ENCODE peak calls at places on chromosomes 16 and 17, in ten cellular contexts. One of them, this sample, is unnamed.
A peak's percentile ranks its signal among the peaks of the same experiment; 100 is the strongest.

GRCh38 chr17:82930043-82930923 is 90.5 kb upstream of the ZNF750 start:
- DNase-seq in body of pancreas: no peak
- DNase-seq in ovary: peak; percentile 19
- DNase-seq in adrenal gland: no peak
- DNase-seq in neural crest cell: no peak
- DNase-seq in MCF 10A: no peak
- DNase-seq in fibroblast of pulmonary artery: no peak
- DNase-seq in CD8-positive, alpha-beta T cell: no peak
- DNase-seq in RWPE1: no peak
- DNase-seq in lower leg skin: no peak
- DNase-seq in this sample: no peak

GRCh38 chr17:58840820-58841612 is 85.4 kb downstream of the PPM1E start:
- DNase-seq in body of pancreas: no peak
- DNase-seq in ovary: no peak
- DNase-seq in adrenal gland: no peak
- DNase-seq in neural crest cell: no peak
- DNase-seq in MCF 10A: peak; percentile 66
- DNase-seq in fibroblast of pulmonary artery: peak; percentile 78
- DNase-seq in CD8-positive, alpha-beta T cell: no peak
- DNase-seq in RWPE1: no peak
- DNase-seq in lower leg skin: no peak
- DNase-seq in this sample: no peak

GRCh38 chr16:24988593-24989338 is 26.4 kb downstream of the ARHGAP17 start:
- DNase-seq in body of pancreas: peak; percentile 67
- DNase-seq in ovary: no peak
- DNase-seq in adrenal gland: no peak
- DNase-seq in neural crest cell: no peak
- DNase-seq in MCF 10A: peak; percentile 68
- DNase-seq in fibroblast of pulmonary artery: peak; percentile 75
- DNase-seq in CD8-positive, alpha-beta T cell: no peak
- DNase-seq in RWPE1: no peak
- DNase-seq in lower leg skin: no peak
- DNase-seq in this sample: no peak

GRCh38 chr17:29253037-29253436 is 6.4 kb downstream of the CRYBA1 start:
- DNase-seq in body of pancreas: no peak
- DNase-seq in ovary: no peak
- DNase-seq in adrenal gland: no peak
- DNase-seq in neural crest cell: no peak
- DNase-seq in MCF 10A: no peak
- DNase-seq in fibroblast of pulmonary artery: no peak
- DNase-seq in CD8-positive, alpha-beta T cell: no peak
- DNase-seq in RWPE1: no peak
- DNase-seq in lower leg skin: no peak
- DNase-seq in this sample: no peak

GRCh38 chr16:84369938-84370627 is 1.7 kb downstream of the ATP2C2 start:
- DNase-seq in body of pancreas: no peak
- DNase-seq in ovary: no peak
- DNase-seq in adrenal gland: no peak
- DNase-seq in neural crest cell: no peak
- DNase-seq in MCF 10A: no peak
- DNase-seq in fibroblast of pulmonary artery: no peak
- DNase-seq in CD8-positive, alpha-beta T cell: no peak
- DNase-seq in RWPE1: peak; percentile 54
- DNase-seq in lower leg skin: no peak
- DNase-seq in this sample: no peak

GRCh38 chr17:21140911-21141310 is 14.1 kb downstream of the DHRS7B start:
- DNase-seq in body of pancreas: no peak
- DNase-seq in ovary: no peak
- DNase-seq in adrenal gland: no peak
- DNase-seq in neural crest cell: no peak
- DNase-seq in MCF 10A: no peak
- DNase-seq in fibroblast of pulmonary artery: no peak
- DNase-seq in CD8-positive, alpha-beta T cell: no peak
- DNase-seq in RWPE1: no peak
- DNase-seq in lower leg skin: no peak
- DNase-seq in this sample: peak; percentile 53

GRCh38 chr17:73625975-73626706 is 18.1 kb downstream of the SDK2 start:
- DNase-seq in body of pancreas: no peak
- DNase-seq in ovary: no peak
- DNase-seq in adrenal gland: no peak
- DNase-seq in neural crest cell: no peak
- DNase-seq in MCF 10A: no peak
- DNase-seq in fibroblast of pulmonary artery: no peak
- DNase-seq in CD8-positive, alpha-beta T cell: no peak
- DNase-seq in RWPE1: peak; percentile 55
- DNase-seq in lower leg skin: no peak
- DNase-seq in this sample: no peak

GRCh38 chr16:29816694-29817441 is 916 bp downstream of the PAGR1 start:
- DNase-seq in body of pancreas: peak; percentile 74
- DNase-seq in ovary: peak; percentile 72
- DNase-seq in adrenal gland: peak; percentile 78
- DNase-seq in neural crest cell: peak; percentile 42
- DNase-seq in MCF 10A: peak; percentile 64
- DNase-seq in fibroblast of pulmonary artery: peak; percentile 69
- DNase-seq in CD8-positive, alpha-beta T cell: peak; percentile 75
- DNase-seq in RWPE1: peak; percentile 49
- DNase-seq in lower leg skin: no peak
- DNase-seq in this sample: peak; percentile 67

GRCh38 chr17:76485569-76485968 is 15.7 kb downstream of the RHBDF2 start:
- DNase-seq in body of pancreas: peak; percentile 77
- DNase-seq in ovary: no peak
- DNase-seq in adrenal gland: no peak
- DNase-seq in neural crest cell: no peak
- DNase-seq in MCF 10A: no peak
- DNase-seq in fibroblast of pulmonary artery: no peak
- DNase-seq in CD8-positive, alpha-beta T cell: no peak
- DNase-seq in RWPE1: no peak
- DNase-seq in lower leg skin: peak; percentile 63
- DNase-seq in this sample: no peak

DNA sequence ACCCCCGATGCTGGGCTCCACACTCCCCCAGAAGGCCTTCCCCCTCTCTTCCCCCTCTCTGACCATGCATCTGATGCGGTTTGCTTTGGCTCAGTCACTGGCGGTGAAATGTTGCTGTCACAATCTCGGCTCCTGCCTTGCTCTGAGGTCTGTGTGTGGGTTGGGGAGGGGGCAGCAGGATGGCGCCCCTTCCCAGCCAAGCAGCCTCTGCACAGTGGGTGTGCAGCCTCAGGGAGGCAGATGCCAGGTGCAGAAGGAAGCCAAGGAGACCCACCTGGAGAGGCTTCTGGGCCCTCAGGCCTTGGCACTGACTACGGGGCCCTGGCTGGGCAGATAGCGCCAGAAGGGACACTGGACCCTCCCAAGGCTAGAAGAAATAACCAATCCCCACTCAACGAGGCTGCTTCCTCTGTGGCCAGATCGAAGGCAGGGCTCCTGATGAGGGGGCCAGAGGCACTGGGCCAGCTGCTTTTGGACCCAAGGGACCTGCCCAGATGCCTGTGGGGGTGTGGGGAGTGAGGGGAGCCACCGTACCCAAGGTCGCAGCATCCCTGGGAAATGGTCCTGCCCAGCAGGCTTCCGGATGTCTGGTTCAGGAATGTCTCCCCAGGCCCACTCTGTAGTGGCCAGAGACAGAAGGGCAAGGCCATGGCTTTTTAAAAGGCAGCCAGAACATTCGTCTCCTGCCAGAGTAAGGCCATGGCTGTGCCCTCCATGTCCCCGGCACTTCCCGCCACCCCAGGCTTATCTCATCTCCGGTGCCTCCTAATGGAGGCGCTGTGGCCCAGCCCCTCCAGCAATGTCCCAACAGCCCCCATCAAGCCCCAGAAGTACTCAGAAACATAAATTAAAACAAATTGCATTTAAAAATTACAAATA is 43.4 kb upstream of the SLC38A10 start:
- DNase-seq in body of pancreas: peak; percentile 43
- DNase-seq in ovary: peak; percentile 69
- DNase-seq in adrenal gland: peak; percentile 43
- DNase-seq in neural crest cell: no peak
- DNase-seq in MCF 10A: no peak
- DNase-seq in fibroblast of pulmonary artery: no peak
- DNase-seq in CD8-positive, alpha-beta T cell: no peak
- DNase-seq in RWPE1: no peak
- DNase-seq in lower leg skin: no peak
- DNase-seq in this sample: no peak
- TF ChIP-seq CTCF in body of pancreas: no peak
- TF ChIP-seq CTCF in ovary: no peak
- TF ChIP-seq CTCF in adrenal gland: no peak
- TF ChIP-seq CTCF in neural crest cell: peak; percentile 27
- TF ChIP-seq CTCF in MCF 10A: no peak
- TF ChIP-seq CTCF in fibroblast of pulmonary artery: no peak
- TF ChIP-seq CTCF in CD8-positive, alpha-beta T cell: no peak
- TF ChIP-seq CTCF in RWPE1: no peak
- TF ChIP-seq CTCF in lower leg skin: no peak
- TF ChIP-seq CTCF in this sample: no peak

GRCh38 chr17:19546289-19547065 is 12.8 kb downstream of the SLC47A1 start:
- DNase-seq in body of pancreas: peak; percentile 51
- DNase-seq in ovary: no peak
- DNase-seq in adrenal gland: no peak
- DNase-seq in neural crest cell: no peak
- DNase-seq in MCF 10A: no peak
- DNase-seq in fibroblast of pulmonary artery: no peak
- DNase-seq in CD8-positive, alpha-beta T cell: no peak
- DNase-seq in RWPE1: no peak
- DNase-seq in lower leg skin: peak; percentile 56
- DNase-seq in this sample: no peak
- TF ChIP-seq CTCF in body of pancreas: peak; percentile 15
- TF ChIP-seq CTCF in ovary: no peak
- TF ChIP-seq CTCF in adrenal gland: peak; percentile 38
- TF ChIP-seq CTCF in neural crest cell: no peak
- TF ChIP-seq CTCF in MCF 10A: no peak
- TF ChIP-seq CTCF in fibroblast of pulmonary artery: peak; percentile 2
- TF ChIP-seq CTCF in CD8-positive, alpha-beta T cell: no peak
- TF ChIP-seq CTCF in RWPE1: no peak
- TF ChIP-seq CTCF in lower leg skin: no peak
- TF ChIP-seq CTCF in this sample: no peak

GRCh38 chr17:79923974-79924638 is 84.9 kb upstream of the CBX4 start:
- DNase-seq in body of pancreas: peak; percentile 43
- DNase-seq in ovary: no peak
- DNase-seq in adrenal gland: no peak
- DNase-seq in neural crest cell: peak; percentile 77
- DNase-seq in MCF 10A: peak; percentile 46
- DNase-seq in fibroblast of pulmonary artery: peak; percentile 34
- DNase-seq in CD8-positive, alpha-beta T cell: no peak
- DNase-seq in RWPE1: no peak
- DNase-seq in lower leg skin: no peak
- DNase-seq in this sample: peak; percentile 67
- TF ChIP-seq CTCF in body of pancreas: peak; percentile 33
- TF ChIP-seq CTCF in ovary: no peak
- TF ChIP-seq CTCF in adrenal gland: peak; percentile 31
- TF ChIP-seq CTCF in neural crest cell: peak; percentile 64
- TF ChIP-seq CTCF in MCF 10A: peak; percentile 37
- TF ChIP-seq CTCF in fibroblast of pulmonary artery: peak; percentile 54
- TF ChIP-seq CTCF in CD8-positive, alpha-beta T cell: peak; percentile 29
- TF ChIP-seq CTCF in RWPE1: no peak
- TF ChIP-seq CTCF in lower leg skin: no peak
- TF ChIP-seq CTCF in this sample: peak; percentile 30

GRCh38 chr16:19717319-19717718 is 708 bp downstream of the KNOP1 start:
- DNase-seq in body of pancreas: no peak
- DNase-seq in ovary: no peak
- DNase-seq in adrenal gland: no peak
- DNase-seq in neural crest cell: no peak
- DNase-seq in MCF 10A: no peak
- DNase-seq in fibroblast of pulmonary artery: no peak
- DNase-seq in CD8-positive, alpha-beta T cell: no peak
- DNase-seq in RWPE1: no peak
- DNase-seq in lower leg skin: no peak
- DNase-seq in this sample: no peak

GRCh38 chr16:19716183-19716582 is 1.8 kb downstream of the KNOP1 start:
- DNase-seq in body of pancreas: no peak
- DNase-seq in ovary: no peak
- DNase-seq in adrenal gland: no peak
- DNase-seq in neural crest cell: no peak
- DNase-seq in MCF 10A: no peak
- DNase-seq in fibroblast of pulmonary artery: no peak
- DNase-seq in CD8-positive, alpha-beta T cell: no peak
- DNase-seq in RWPE1: peak; percentile 46
- DNase-seq in lower leg skin: no peak
- DNase-seq in this sample: no peak

GRCh38 chr16:19715566-19715965 is 2.5 kb downstream of the KNOP1 start:
- DNase-seq in body of pancreas: no peak
- DNase-seq in ovary: no peak
- DNase-seq in adrenal gland: no peak
- DNase-seq in neural crest cell: no peak
- DNase-seq in MCF 10A: peak; percentile 63
- DNase-seq in fibroblast of pulmonary artery: no peak
- DNase-seq in CD8-positive, alpha-beta T cell: no peak
- DNase-seq in RWPE1: peak; percentile 53
- DNase-seq in lower leg skin: no peak
- DNase-seq in this sample: no peak

GRCh38 chr16:19718624-19718965 is 524 bp downstream of the IQCK start:
- DNase-seq in body of pancreas: peak; percentile 25
- DNase-seq in ovary: no peak
- DNase-seq in adrenal gland: no peak
- DNase-seq in neural crest cell: no peak
- DNase-seq in MCF 10A: no peak
- DNase-seq in fibroblast of pulmonary artery: peak; percentile 17
- DNase-seq in CD8-positive, alpha-beta T cell: no peak
- DNase-seq in RWPE1: peak; percentile 30
- DNase-seq in lower leg skin: no peak
- DNase-seq in this sample: no peak

DNA sequence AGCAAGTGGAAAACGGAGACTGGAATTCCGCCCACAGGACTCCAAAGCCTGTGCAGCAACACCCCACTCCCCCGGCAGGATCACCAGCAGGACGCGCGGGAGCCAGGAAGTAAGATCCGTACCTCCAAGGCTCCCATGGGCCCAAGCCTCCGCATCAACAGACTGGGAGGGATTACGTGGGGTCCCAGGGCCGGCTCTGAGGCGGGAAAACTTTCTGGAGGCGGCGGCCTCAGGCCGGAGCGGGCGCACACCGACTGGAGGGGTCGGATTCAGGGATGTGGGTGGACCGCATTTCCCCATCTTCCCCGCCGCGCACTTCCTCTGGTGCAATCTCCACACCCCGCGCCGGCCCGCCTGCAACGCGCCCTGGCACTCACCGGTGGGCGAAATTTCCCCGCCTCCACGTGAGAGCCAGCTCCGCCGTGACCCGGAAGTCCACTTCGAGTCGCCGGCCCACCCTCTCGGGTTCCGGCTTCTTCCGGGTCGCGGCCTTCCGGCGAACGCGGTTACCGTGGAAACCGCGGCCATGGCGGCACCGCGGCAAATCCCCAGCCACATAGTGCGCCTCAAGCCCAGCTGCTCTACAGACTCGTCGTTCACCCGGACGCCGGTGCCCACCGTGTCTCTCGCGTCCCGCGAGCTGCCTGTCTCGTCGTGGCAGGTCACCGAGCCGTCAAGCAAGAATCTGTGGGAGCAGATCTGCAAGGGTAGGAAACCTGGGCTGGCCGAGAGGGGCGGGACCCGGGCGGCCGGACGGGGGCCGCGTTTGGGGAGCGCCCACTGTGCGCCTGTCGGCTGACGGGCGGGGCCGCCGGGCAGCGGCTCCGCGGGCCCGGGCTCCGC is at the start of the genes IQCK and KNOP1:
- DNase-seq in body of pancreas: peak; percentile 90
- DNase-seq in ovary: peak; percentile 92
- DNase-seq in adrenal gland: peak; percentile 89
- DNase-seq in neural crest cell: peak; percentile 80
- DNase-seq in MCF 10A: peak; percentile 80
- DNase-seq in fibroblast of pulmonary artery: peak; percentile 90
- DNase-seq in CD8-positive, alpha-beta T cell: peak; percentile 88
- DNase-seq in RWPE1: peak; percentile 86
- DNase-seq in lower leg skin: peak; percentile 85
- DNase-seq in this sample: peak; percentile 98
- TF ChIP-seq CTCF in body of pancreas: no peak
- TF ChIP-seq CTCF in ovary: no peak
- TF ChIP-seq CTCF in adrenal gland: peak; percentile 21
- TF ChIP-seq CTCF in neural crest cell: peak; percentile 28
- TF ChIP-seq CTCF in MCF 10A: no peak
- TF ChIP-seq CTCF in fibroblast of pulmonary artery: no peak
- TF ChIP-seq CTCF in CD8-positive, alpha-beta T cell: no peak
- TF ChIP-seq CTCF in RWPE1: no peak
- TF ChIP-seq CTCF in lower leg skin: no peak
- TF ChIP-seq CTCF in this sample: no peak

GRCh38 chr16:85728879-85729278 is 22.0 kb downstream of the C16orf74 start:
- DNase-seq in body of pancreas: no peak
- DNase-seq in ovary: no peak
- DNase-seq in adrenal gland: no peak
- DNase-seq in neural crest cell: no peak
- DNase-seq in MCF 10A: no peak
- DNase-seq in fibroblast of pulmonary artery: no peak
- DNase-seq in CD8-positive, alpha-beta T cell: no peak
- DNase-seq in RWPE1: no peak
- DNase-seq in lower leg skin: no peak
- DNase-seq in this sample: no peak
- TF ChIP-seq CTCF in body of pancreas: no peak
- TF ChIP-seq CTCF in ovary: no peak
- TF ChIP-seq CTCF in adrenal gland: no peak
- TF ChIP-seq CTCF in neural crest cell: peak; percentile 27
- TF ChIP-seq CTCF in MCF 10A: no peak
- TF ChIP-seq CTCF in fibroblast of pulmonary artery: peak; percentile 33
- TF ChIP-seq CTCF in CD8-positive, alpha-beta T cell: no peak
- TF ChIP-seq CTCF in RWPE1: no peak
- TF ChIP-seq CTCF in lower leg skin: no peak
- TF ChIP-seq CTCF in this sample: peak; percentile 2

This sample was measured in GM13976.